ENCODE peak calls at places on chromosomes 13 and 19, in ten cellular contexts. One of them, this sample, is unnamed.

GRCh38 chr13:95360052-95360451 is 58.8 kb upstream of the ABCC4 start:
- DNase-seq in ACHN: no peak
- DNase-seq in D341Med: no peak
- DNase-seq in left ventricle myocardium superior: no peak
- DNase-seq in pancreas: no peak
- DNase-seq in SK-MEL-5: no peak
- DNase-seq in astrocyte of the spinal cord: no peak
- DNase-seq in GM13977: no peak
- DNase-seq in activated CD4-positive, CD25-positive, alpha-beta regulatory T cell: no peak
- DNase-seq in progenitor cell of endocrine pancreas: no peak
- DNase-seq in this sample: no peak

GRCh38 chr13:42345367-42345766 is 73.4 kb downstream of the AKAP11 start:
- DNase-seq in SK-MEL-5: no peak
- DNase-seq in left ventricle myocardium superior: no peak
- DNase-seq in pancreas: no peak
- DNase-seq in GM13977: peak
- DNase-seq in activated CD4-positive, CD25-positive, alpha-beta regulatory T cell: no peak
- DNase-seq in progenitor cell of endocrine pancreas: no peak
- DNase-seq in astrocyte of the spinal cord: no peak
- DNase-seq in ACHN: no peak
- DNase-seq in D341Med: no peak
- DNase-seq in this sample: no peak

GRCh38 chr13:109790071-109790470 is 3.7 kb upstream of the IRS2 start:
- DNase-seq in astrocyte of the spinal cord: no peak
- DNase-seq in GM13977: no peak
- DNase-seq in left ventricle myocardium superior: no peak
- DNase-seq in ACHN: no peak
- DNase-seq in progenitor cell of endocrine pancreas: no peak
- DNase-seq in pancreas: no peak
- DNase-seq in D341Med: no peak
- DNase-seq in SK-MEL-5: no peak
- DNase-seq in activated CD4-positive, CD25-positive, alpha-beta regulatory T cell: no peak
- DNase-seq in this sample: no peak

GRCh38 chr13:50991624-50992610 is 82.3 kb downstream of the RNASEH2B start:
- DNase-seq in D341Med: no peak
- DNase-seq in progenitor cell of endocrine pancreas: no peak
- DNase-seq in pancreas: no peak
- DNase-seq in GM13977: peak
- DNase-seq in astrocyte of the spinal cord: peak
- DNase-seq in activated CD4-positive, CD25-positive, alpha-beta regulatory T cell: no peak
- DNase-seq in left ventricle myocardium superior: no peak
- DNase-seq in ACHN: no peak
- DNase-seq in SK-MEL-5: no peak
- DNase-seq in this sample: no peak

GRCh38 chr19:18793144-18794028 is 2.3 kb upstream of the COMP start:
- DNase-seq in GM13977: no peak
- DNase-seq in ACHN: no peak
- DNase-seq in progenitor cell of endocrine pancreas: no peak
- DNase-seq in SK-MEL-5: no peak
- DNase-seq in left ventricle myocardium superior: no peak
- DNase-seq in D341Med: no peak
- DNase-seq in pancreas: no peak
- DNase-seq in activated CD4-positive, CD25-positive, alpha-beta regulatory T cell: no peak
- DNase-seq in astrocyte of the spinal cord: no peak
- DNase-seq in this sample: no peak

GRCh38 chr19:5534787-5535586 is 32.8 kb downstream of the TINCR start:
- DNase-seq in GM13977: no peak
- DNase-seq in ACHN: peak
- DNase-seq in pancreas: no peak
- DNase-seq in activated CD4-positive, CD25-positive, alpha-beta regulatory T cell: no peak
- DNase-seq in D341Med: peak
- DNase-seq in astrocyte of the spinal cord: no peak
- DNase-seq in progenitor cell of endocrine pancreas: no peak
- DNase-seq in SK-MEL-5: peak
- DNase-seq in left ventricle myocardium superior: no peak
- DNase-seq in this sample: no peak

GRCh38 chr13:111410232-111411021 is 90.0 kb downstream of the TEX29 start:
- DNase-seq in D341Med: no peak
- DNase-seq in pancreas: no peak
- DNase-seq in astrocyte of the spinal cord: no peak
- DNase-seq in GM13977: no peak
- DNase-seq in SK-MEL-5: no peak
- DNase-seq in left ventricle myocardium superior: no peak
- DNase-seq in progenitor cell of endocrine pancreas: no peak
- DNase-seq in activated CD4-positive, CD25-positive, alpha-beta regulatory T cell: no peak
- DNase-seq in ACHN: no peak
- DNase-seq in this sample: no peak

GRCh38 chr19:32269831-32270230 is 75.6 kb upstream of the ZNF507 start:
- DNase-seq in D341Med: no peak
- DNase-seq in GM13977: no peak
- DNase-seq in activated CD4-positive, CD25-positive, alpha-beta regulatory T cell: no peak
- DNase-seq in pancreas: no peak
- DNase-seq in progenitor cell of endocrine pancreas: no peak
- DNase-seq in ACHN: no peak
- DNase-seq in astrocyte of the spinal cord: no peak
- DNase-seq in SK-MEL-5: no peak
- DNase-seq in left ventricle myocardium superior: no peak
- DNase-seq in this sample: no peak

GRCh38 chr19:18479964-18480723 is 41.7 kb downstream of the ELL start:
- DNase-seq in left ventricle myocardium superior: peak
- DNase-seq in astrocyte of the spinal cord: no peak
- DNase-seq in SK-MEL-5: no peak
- DNase-seq in activated CD4-positive, CD25-positive, alpha-beta regulatory T cell: no peak
- DNase-seq in progenitor cell of endocrine pancreas: no peak
- DNase-seq in GM13977: no peak
- DNase-seq in D341Med: no peak
- DNase-seq in ACHN: no peak
- DNase-seq in pancreas: no peak
- DNase-seq in this sample: peak

GRCh38 chr13:94122300-94122699 is 357.2 kb downstream of the DCT start:
- DNase-seq in activated CD4-positive, CD25-positive, alpha-beta regulatory T cell: no peak
- DNase-seq in progenitor cell of endocrine pancreas: no peak
- DNase-seq in SK-MEL-5: no peak
- DNase-seq in pancreas: no peak
- DNase-seq in D341Med: no peak
- DNase-seq in GM13977: no peak
- DNase-seq in left ventricle myocardium superior: no peak
- DNase-seq in ACHN: no peak
- DNase-seq in astrocyte of the spinal cord: no peak
- DNase-seq in this sample: no peak

GRCh38 chr19:35785087-35785627 is 9.8 kb downstream of the ARHGAP33 start:
- DNase-seq in D341Med: no peak
- DNase-seq in GM13977: no peak
- DNase-seq in progenitor cell of endocrine pancreas: no peak
- DNase-seq in ACHN: no peak
- DNase-seq in left ventricle myocardium superior: no peak
- DNase-seq in activated CD4-positive, CD25-positive, alpha-beta regulatory T cell: no peak
- DNase-seq in astrocyte of the spinal cord: no peak
- DNase-seq in pancreas: no peak
- DNase-seq in SK-MEL-5: no peak
- DNase-seq in this sample: no peak

GRCh38 chr19:48608798-48609263 is 2.3 kb downstream of the SPACA4 start:
- DNase-seq in SK-MEL-5: peak
- DNase-seq in GM13977: peak
- DNase-seq in activated CD4-positive, CD25-positive, alpha-beta regulatory T cell: no peak
- DNase-seq in ACHN: peak
- DNase-seq in D341Med: peak
- DNase-seq in progenitor cell of endocrine pancreas: no peak
- DNase-seq in pancreas: no peak
- DNase-seq in left ventricle myocardium superior: no peak
- DNase-seq in astrocyte of the spinal cord: peak
- DNase-seq in this sample: no peak

GRCh38 chr13:77516342-77516789 is 19.1 kb upstream of the SCEL start:
- DNase-seq in pancreas: no peak
- DNase-seq in progenitor cell of endocrine pancreas: no peak
- DNase-seq in D341Med: no peak
- DNase-seq in ACHN: peak
- DNase-seq in left ventricle myocardium superior: no peak
- DNase-seq in astrocyte of the spinal cord: peak
- DNase-seq in SK-MEL-5: no peak
- DNase-seq in GM13977: no peak
- DNase-seq in activated CD4-positive, CD25-positive, alpha-beta regulatory T cell: no peak
- DNase-seq in this sample: no peak

GRCh38 chr19:51354103-51354741 is 12.0 kb downstream of the ETFB start:
- DNase-seq in astrocyte of the spinal cord: no peak
- DNase-seq in SK-MEL-5: no peak
- DNase-seq in activated CD4-positive, CD25-positive, alpha-beta regulatory T cell: no peak
- DNase-seq in D341Med: no peak
- DNase-seq in pancreas: no peak
- DNase-seq in progenitor cell of endocrine pancreas: no peak
- DNase-seq in left ventricle myocardium superior: no peak
- DNase-seq in GM13977: no peak
- DNase-seq in ACHN: no peak
- DNase-seq in this sample: no peak

GRCh38 chr19:53982056-53982455 is 9.4 kb upstream of the CACNG6 start:
- DNase-seq in activated CD4-positive, CD25-positive, alpha-beta regulatory T cell: no peak
- DNase-seq in pancreas: no peak
- DNase-seq in astrocyte of the spinal cord: no peak
- DNase-seq in GM13977: no peak
- DNase-seq in left ventricle myocardium superior: no peak
- DNase-seq in D341Med: no peak
- DNase-seq in SK-MEL-5: no peak
- DNase-seq in progenitor cell of endocrine pancreas: peak
- DNase-seq in ACHN: no peak
- DNase-seq in this sample: no peak

GRCh38 chr13:93505104-93505952 is 278.7 kb downstream of the GPC6 start:
- DNase-seq in D341Med: no peak
- DNase-seq in left ventricle myocardium superior: no peak
- DNase-seq in astrocyte of the spinal cord: peak
- DNase-seq in activated CD4-positive, CD25-positive, alpha-beta regulatory T cell: no peak
- DNase-seq in ACHN: no peak
- DNase-seq in progenitor cell of endocrine pancreas: no peak
- DNase-seq in pancreas: no peak
- DNase-seq in SK-MEL-5: peak
- DNase-seq in GM13977: no peak
- DNase-seq in this sample: no peak

GRCh38 chr13:107117327-107118012 is 549.5 kb upstream of the ARGLU1 start:
- DNase-seq in activated CD4-positive, CD25-positive, alpha-beta regulatory T cell: no peak
- DNase-seq in GM13977: no peak
- DNase-seq in astrocyte of the spinal cord: no peak
- DNase-seq in progenitor cell of endocrine pancreas: no peak
- DNase-seq in ACHN: no peak
- DNase-seq in D341Med: no peak
- DNase-seq in SK-MEL-5: no peak
- DNase-seq in pancreas: no peak
- DNase-seq in left ventricle myocardium superior: no peak
- DNase-seq in this sample: peak

GRCh38 chr19:31054430-31054829 is 294.8 kb downstream of the TSHZ3 start:
- DNase-seq in ACHN: peak
- DNase-seq in D341Med: peak
- DNase-seq in GM13977: no peak
- DNase-seq in activated CD4-positive, CD25-positive, alpha-beta regulatory T cell: no peak
- DNase-seq in pancreas: no peak
- DNase-seq in astrocyte of the spinal cord: peak
- DNase-seq in progenitor cell of endocrine pancreas: peak
- DNase-seq in SK-MEL-5: peak
- DNase-seq in left ventricle myocardium superior: peak
- DNase-seq in this sample: no peak

GRCh38 chr19:45884682-45885555 is 1.0 kb downstream of the IRF2BP1 start:
- DNase-seq in activated CD4-positive, CD25-positive, alpha-beta regulatory T cell: no peak
- DNase-seq in SK-MEL-5: no peak
- DNase-seq in ACHN: no peak
- DNase-seq in GM13977: peak
- DNase-seq in progenitor cell of endocrine pancreas: no peak
- DNase-seq in pancreas: peak
- DNase-seq in astrocyte of the spinal cord: no peak
- DNase-seq in left ventricle myocardium superior: no peak
- DNase-seq in D341Med: peak
- DNase-seq in this sample: no peak

GRCh38 chr19:2358548-2359173 is 1.4 kb upstream of the TMPRSS9 start:
- DNase-seq in astrocyte of the spinal cord: no peak
- DNase-seq in D341Med: peak
- DNase-seq in progenitor cell of endocrine pancreas: no peak
- DNase-seq in ACHN: no peak
- DNase-seq in GM13977: no peak
- DNase-seq in SK-MEL-5: no peak
- DNase-seq in activated CD4-positive, CD25-positive, alpha-beta regulatory T cell: no peak
- DNase-seq in pancreas: no peak
- DNase-seq in left ventricle myocardium superior: no peak
- DNase-seq in this sample: no peak

GRCh38 chr13:22505489-22505888 is 675.3 kb upstream of the SGCG start:
- DNase-seq in GM13977: no peak
- DNase-seq in activated CD4-positive, CD25-positive, alpha-beta regulatory T cell: no peak
- DNase-seq in astrocyte of the spinal cord: peak
- DNase-seq in SK-MEL-5: peak
- DNase-seq in progenitor cell of endocrine pancreas: no peak
- DNase-seq in pancreas: no peak
- DNase-seq in ACHN: no peak
- DNase-seq in left ventricle myocardium superior: no peak
- DNase-seq in D341Med: no peak
- DNase-seq in this sample: no peak

GRCh38 chr13:97004886-97005285 is 10.6 kb upstream of the OXGR1 start:
- DNase-seq in activated CD4-positive, CD25-positive, alpha-beta regulatory T cell: no peak
- DNase-seq in astrocyte of the spinal cord: no peak
- DNase-seq in D341Med: no peak
- DNase-seq in progenitor cell of endocrine pancreas: no peak
- DNase-seq in SK-MEL-5: no peak
- DNase-seq in pancreas: no peak
- DNase-seq in ACHN: no peak
- DNase-seq in GM13977: no peak
- DNase-seq in left ventricle myocardium superior: no peak
- DNase-seq in this sample: no peak

GRCh38 chr13:77733674-77734073 is 36.2 kb downstream of the SLAIN1 start:
- DNase-seq in SK-MEL-5: no peak
- DNase-seq in left ventricle myocardium superior: no peak
- DNase-seq in pancreas: no peak
- DNase-seq in activated CD4-positive, CD25-positive, alpha-beta regulatory T cell: no peak
- DNase-seq in ACHN: no peak
- DNase-seq in astrocyte of the spinal cord: no peak
- DNase-seq in GM13977: no peak
- DNase-seq in D341Med: peak
- DNase-seq in progenitor cell of endocrine pancreas: no peak
- DNase-seq in this sample: no peak

GRCh38 chr19:1720237-1720636 is 33.1 kb upstream of the ONECUT3 start:
- DNase-seq in left ventricle myocardium superior: no peak
- DNase-seq in ACHN: no peak
- DNase-seq in SK-MEL-5: no peak
- DNase-seq in astrocyte of the spinal cord: no peak
- DNase-seq in progenitor cell of endocrine pancreas: no peak
- DNase-seq in pancreas: no peak
- DNase-seq in D341Med: peak
- DNase-seq in GM13977: no peak
- DNase-seq in activated CD4-positive, CD25-positive, alpha-beta regulatory T cell: no peak
- DNase-seq in this sample: peak

GRCh38 chr19:3458229-3458555 is 22.1 kb downstream of the SMIM24 start:
- DNase-seq in left ventricle myocardium superior: no peak
- DNase-seq in progenitor cell of endocrine pancreas: no peak
- DNase-seq in ACHN: no peak
- DNase-seq in astrocyte of the spinal cord: peak
- DNase-seq in pancreas: no peak
- DNase-seq in SK-MEL-5: no peak
- DNase-seq in activated CD4-positive, CD25-positive, alpha-beta regulatory T cell: no peak
- DNase-seq in D341Med: no peak
- DNase-seq in GM13977: no peak
- DNase-seq in this sample: no peak

GRCh38 chr19:5894704-5895349 is 8.8 kb downstream of the NDUFA11 start:
- DNase-seq in GM13977: no peak
- DNase-seq in left ventricle myocardium superior: no peak
- DNase-seq in pancreas: no peak
- DNase-seq in D341Med: no peak
- DNase-seq in progenitor cell of endocrine pancreas: no peak
- DNase-seq in astrocyte of the spinal cord: no peak
- DNase-seq in activated CD4-positive, CD25-positive, alpha-beta regulatory T cell: no peak
- DNase-seq in ACHN: no peak
- DNase-seq in SK-MEL-5: no peak
- DNase-seq in this sample: no peak

GRCh38 chr19:1104452-1105216 is 840 bp downstream of the GPX4 start:
- DNase-seq in pancreas: peak
- DNase-seq in GM13977: peak
- DNase-seq in astrocyte of the spinal cord: peak
- DNase-seq in progenitor cell of endocrine pancreas: peak
- DNase-seq in left ventricle myocardium superior: peak
- DNase-seq in activated CD4-positive, CD25-positive, alpha-beta regulatory T cell: peak
- DNase-seq in ACHN: peak
- DNase-seq in D341Med: peak
- DNase-seq in SK-MEL-5: peak
- DNase-seq in this sample: peak

GRCh38 chr19:45340232-45340898 is at the start of gene KLC3:
- DNase-seq in SK-MEL-5: no peak
- DNase-seq in progenitor cell of endocrine pancreas: peak
- DNase-seq in pancreas: peak
- DNase-seq in ACHN: peak
- DNase-seq in left ventricle myocardium superior: no peak
- DNase-seq in astrocyte of the spinal cord: no peak
- DNase-seq in activated CD4-positive, CD25-positive, alpha-beta regulatory T cell: no peak
- DNase-seq in GM13977: peak
- DNase-seq in D341Med: peak
- DNase-seq in this sample: peak

This sample was measured in upper lobe of left lung.